ENCODE peak calls at places on chromosome 2, in four cellular contexts. One of them, this sample, is unnamed.

GRCh38 chr2:38499921-38500634 is 102.7 kb downstream of the HNRNPLL start:
- DNase-seq in MCF 10A: no peak
- DNase-seq in heart right ventricle: no peak
- DNase-seq in cerebellar nuclear complex: no peak
- DNase-seq in this sample: no peak

GRCh38 chr2:45275235-45275805 is 266.1 kb upstream of the SIX2 start:
- DNase-seq in cerebellar nuclear complex: no peak
- DNase-seq in heart right ventricle: no peak
- DNase-seq in MCF 10A: peak; percentile 48
- DNase-seq in this sample: no peak

GRCh38 chr2:30677861-30678385 is 129.3 kb downstream of the CAPN13 start:
- DNase-seq in MCF 10A: no peak
- DNase-seq in cerebellar nuclear complex: no peak
- DNase-seq in heart right ventricle: no peak
- DNase-seq in this sample: no peak

GRCh38 chr2:149331023-149331400 is 625 bp downstream of the LYPD6 start:
- DNase-seq in MCF 10A: no peak
- DNase-seq in heart right ventricle: no peak
- DNase-seq in cerebellar nuclear complex: no peak
- DNase-seq in this sample: no peak

GRCh38 chr2:10266133-10266620 is 36.5 kb upstream of the HPCAL1 start:
- DNase-seq in heart right ventricle: no peak
- DNase-seq in MCF 10A: no peak
- DNase-seq in cerebellar nuclear complex: no peak
- DNase-seq in this sample: no peak

GRCh38 chr2:12479042-12479601 is 237.6 kb upstream of the TRIB2 start:
- DNase-seq in MCF 10A: peak; percentile 40
- DNase-seq in heart right ventricle: no peak
- DNase-seq in cerebellar nuclear complex: no peak
- DNase-seq in this sample: no peak

GRCh38 chr2:74186038-74186437 is 7.4 kb upstream of the MOB1A start:
- DNase-seq in heart right ventricle: no peak
- DNase-seq in MCF 10A: no peak
- DNase-seq in cerebellar nuclear complex: no peak
- DNase-seq in this sample: peak; percentile 73

GRCh38 chr2:34004936-34005335 is 405.8 kb upstream of the FAM98A start:
- DNase-seq in MCF 10A: no peak
- DNase-seq in cerebellar nuclear complex: no peak
- DNase-seq in heart right ventricle: no peak
- DNase-seq in this sample: no peak

GRCh38 chr2:46942143-46942526 is 26.5 kb upstream of the MCFD2 start:
- DNase-seq in MCF 10A: peak; percentile 42
- DNase-seq in heart right ventricle: peak; percentile 34
- DNase-seq in cerebellar nuclear complex: no peak
- DNase-seq in this sample: no peak

GRCh38 chr2:126467367-126468054 is 188.4 kb upstream of the GYPC start:
- DNase-seq in cerebellar nuclear complex: no peak
- DNase-seq in heart right ventricle: no peak
- DNase-seq in MCF 10A: no peak
- DNase-seq in this sample: no peak

GRCh38 chr2:178066890-178067669 is 5.5 kb downstream of the PDE11A start:
- DNase-seq in heart right ventricle: no peak
- DNase-seq in MCF 10A: no peak
- DNase-seq in cerebellar nuclear complex: no peak
- DNase-seq in this sample: no peak

GRCh38 chr2:102806250-102806837 is 44.5 kb downstream of the TMEM182 start:
- DNase-seq in heart right ventricle: peak; percentile 48
- DNase-seq in MCF 10A: peak; percentile 76
- DNase-seq in cerebellar nuclear complex: peak; percentile 88
- DNase-seq in this sample: no peak

GRCh38 chr2:127552336-127552735 is 16.9 kb downstream of the MYO7B start:
- DNase-seq in heart right ventricle: no peak
- DNase-seq in MCF 10A: no peak
- DNase-seq in cerebellar nuclear complex: no peak
- DNase-seq in this sample: no peak

GRCh38 chr2:170087394-170087793 is 90.6 kb upstream of the MYO3B start:
- DNase-seq in heart right ventricle: no peak
- DNase-seq in cerebellar nuclear complex: no peak
- DNase-seq in MCF 10A: no peak
- DNase-seq in this sample: no peak